ENCODE peak calls at places on chromosomes 2 and 18, in ten cellular contexts. D, R, A, T, V, M, C, S, O and U are unnamed samples.

GRCh38 chr2:176461098-176461497 is 191.9 kb downstream of the MTX2 start:
- DNase-seq in D (no peak), R (no peak), A (no peak), T (no peak), V (no peak), M (no peak), C (no peak), S (no peak), O (peak; percentile 44), U (no peak)

GRCh38 chr2:207499114-207499513 is 30.6 kb upstream of the CREB1 start:
- DNase-seq in D (no peak), R (no peak), A (no peak), T (no peak), V (no peak), M (no peak), C (no peak), S (no peak), O (no peak), U (no peak)

GRCh38 chr2:168443818-168444217 is 12.3 kb upstream of the CERS6 start:
- DNase-seq in D (no peak), R (no peak), A (no peak), T (no peak), V (no peak), M (no peak), C (no peak), S (no peak), O (no peak), U (no peak)

GRCh38 chr2:131641414-131642206 is 113.9 kb downstream of the CCDC74A start:
- DNase-seq in D (no peak), R (no peak), A (no peak), T (no peak), V (no peak), M (no peak), C (no peak), S (no peak), O (peak; percentile 51), U (no peak)

GRCh38 chr2:9791711-9792110 is 51.6 kb upstream of the TAF1B start:
- DNase-seq in D (no peak), R (no peak), A (no peak), T (no peak), V (no peak), M (no peak), C (no peak), S (no peak), O (no peak), U (no peak)

GRCh38 chr2:163856941-163857340 is 121.1 kb upstream of the FIGN start:
- DNase-seq in D (no peak), R (no peak), A (no peak), T (no peak), V (no peak), M (no peak), C (no peak), S (no peak), O (no peak), U (no peak)

GRCh38 chr18:54958711-54959625 is at the start of gene CCDC68:
- DNase-seq in D (no peak), R (no peak), A (no peak), T (peak; percentile 80), V (peak; percentile 25), M (peak; percentile 60), C (peak; percentile 89), S (no peak), O (peak; percentile 57), U (no peak)

GRCh38 chr2:63537306-63537705 is 51.0 kb downstream of the WDPCP start:
- DNase-seq in D (no peak), R (no peak), A (no peak), T (no peak), V (no peak), M (no peak), C (no peak), S (no peak), O (no peak), U (no peak)

GRCh38 chr2:150486539-150487484 is 655 bp downstream of the RND3 start:
- DNase-seq in D (no peak), R (no peak), A (peak; percentile 67), T (peak; percentile 77), V (peak; percentile 19), M (peak; percentile 22), C (peak; percentile 51), S (peak; percentile 44), O (peak; percentile 65), U (no peak)

GRCh38 chr2:121197369-121198091 is 87.5 kb downstream of the TFCP2L1 start:
- DNase-seq in D (peak; percentile 6), R (peak; percentile 69), A (peak; percentile 93), T (no peak), V (peak; percentile 82), M (no peak), C (peak; percentile 58), S (no peak), O (peak; percentile 54), U (peak; percentile 95)

GRCh38 chr18:31039426-31039825 is 3.1 kb downstream of the DSC3 start:
- DNase-seq in D (no peak), R (no peak), A (no peak), T (no peak), V (no peak), M (no peak), C (no peak), S (no peak), O (peak; percentile 64), U (no peak)

GRCh38 chr2:42087857-42088195 is 40.0 kb downstream of the PKDCC start:
- DNase-seq in D (no peak), R (no peak), A (no peak), T (no peak), V (no peak), M (no peak), C (no peak), S (no peak), O (no peak), U (no peak)

GRCh38 chr2:42084231-42084671 is 36.4 kb downstream of the PKDCC start:
- DNase-seq in D (no peak), R (no peak), A (no peak), T (no peak), V (no peak), M (no peak), C (no peak), S (no peak), O (peak; percentile 60), U (no peak)

GRCh38 chr2:42085706-42086487 is 38.1 kb downstream of the PKDCC start:
- DNase-seq in D (no peak), R (no peak), A (no peak), T (no peak), V (no peak), M (no peak), C (no peak), S (no peak), O (peak; percentile 51), U (no peak)

GRCh38 chr2:42087137-42087856 is 39.5 kb downstream of the PKDCC start:
- DNase-seq in D (no peak), R (no peak), A (no peak), T (no peak), V (no peak), M (no peak), C (no peak), S (no peak), O (no peak), U (no peak)

DNA sequence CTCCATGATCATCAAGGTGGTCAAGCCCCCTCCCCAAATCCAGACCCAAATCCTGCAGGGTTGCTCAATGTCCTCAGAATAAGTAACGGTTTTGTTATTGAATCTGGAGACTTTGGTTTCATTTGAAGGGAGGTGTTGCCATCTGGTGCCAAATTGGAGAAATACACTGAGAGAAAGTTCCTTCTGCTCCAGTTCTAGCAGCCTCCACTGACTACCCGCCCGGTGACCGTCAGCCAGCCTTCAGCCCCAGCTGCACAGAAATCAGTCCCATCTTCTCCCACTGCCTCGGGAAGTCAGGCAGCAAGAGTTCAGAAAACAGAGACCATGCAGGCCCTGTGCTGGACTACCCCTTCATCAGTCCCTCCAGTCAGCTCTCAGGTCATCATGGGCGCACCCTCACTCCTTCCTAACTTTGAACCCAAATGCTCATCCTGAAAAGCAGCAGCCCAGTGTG is 38.7 kb downstream of the PKDCC start:
- DNase-seq in D (no peak), R (no peak), A (no peak), T (peak; percentile 82), V (no peak), M (peak; percentile 60), C (no peak), S (peak; percentile 55), O (peak; percentile 83), U (no peak)
- TF ChIP-seq CTCF in D (peak; percentile 61), R (peak; percentile 14), A (peak; percentile 82), T (peak; percentile 89), V (peak; percentile 76), M (peak; percentile 75), C (peak; percentile 73), S (peak; percentile 76), O (peak; percentile 64), U (peak; percentile 85)

GRCh38 chr2:42367835-42368234 is 6.8 kb upstream of the COX7A2L start:
- DNase-seq in D (no peak), R (no peak), A (no peak), T (no peak), V (no peak), M (no peak), C (no peak), S (no peak), O (peak; percentile 9), U (no peak)
- TF ChIP-seq CTCF in D (no peak), R (no peak), A (no peak), T (no peak), V (no peak), M (no peak), C (no peak), S (no peak), O (no peak), U (no peak)

DNA sequence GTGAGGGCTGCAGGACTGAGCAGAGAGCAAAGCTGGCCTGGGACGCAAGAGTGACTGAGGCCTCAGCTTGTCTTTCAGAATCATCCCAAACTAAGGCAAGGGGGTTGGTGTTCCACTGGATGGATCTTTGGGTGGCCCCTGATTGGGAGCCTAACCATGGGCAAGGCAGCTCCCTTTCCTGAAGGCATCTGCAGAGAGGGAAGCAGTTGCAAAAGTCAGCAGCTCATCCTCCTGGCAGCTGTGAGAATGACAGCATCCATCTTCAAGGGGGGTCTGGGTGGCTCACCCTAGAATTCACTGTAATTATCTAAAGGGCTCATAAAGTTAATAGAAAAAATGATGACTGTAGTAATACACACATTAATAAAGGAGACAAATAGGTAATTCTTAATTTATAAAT is 46.5 kb upstream of the RAB31 start:
- DNase-seq in D (no peak), R (no peak), A (no peak), T (no peak), V (no peak), M (no peak), C (no peak), S (no peak), O (peak; percentile 23), U (no peak)
- TF ChIP-seq CTCF in D (no peak), R (no peak), A (peak; percentile 30), T (peak; percentile 56), V (no peak), M (no peak), C (no peak), S (no peak), O (peak; percentile 25), U (no peak)

DNA sequence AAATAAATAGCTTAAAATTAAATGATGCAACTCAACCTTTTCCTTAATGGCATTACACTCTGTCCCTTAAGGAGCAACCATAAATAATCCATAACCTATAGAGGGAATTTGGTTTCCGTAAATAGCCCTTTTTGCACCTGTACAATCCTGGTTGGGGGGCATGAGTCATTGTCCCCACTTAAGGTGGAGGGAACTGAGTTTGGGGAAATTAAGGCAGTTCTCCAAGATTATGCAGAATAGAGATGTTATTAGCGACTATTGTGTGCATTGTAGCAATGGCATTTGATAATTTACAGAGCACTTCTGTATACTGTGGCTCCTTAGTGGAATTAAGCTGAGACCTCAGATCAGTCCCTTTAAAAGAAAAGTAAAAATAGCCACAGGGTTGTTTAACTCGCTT is 6.6 kb downstream of the MYCN start:
- DNase-seq in D (no peak), R (no peak), A (no peak), T (no peak), V (no peak), M (no peak), C (no peak), S (no peak), O (no peak), U (no peak)
- TF ChIP-seq CTCF in D (no peak), R (no peak), A (no peak), T (no peak), V (no peak), M (no peak), C (no peak), S (no peak), O (no peak), U (no peak)